ENCODE peak calls at places on chromosomes 1 and 21, in five cellular contexts. One of them, this sample, is unnamed.

GRCh38 chr1:36825226-36825625 is 209.1 kb downstream of the GRIK3 start:
- DNase-seq in fibroblast of lung: no peak
- DNase-seq in H9: no peak
- DNase-seq in PC-3: no peak
- DNase-seq in adipocyte: no peak
- DNase-seq in this sample: no peak

GRCh38 chr1:36989260-36989659 is 45.1 kb downstream of the GRIK3 start:
- DNase-seq in fibroblast of lung: no peak
- DNase-seq in PC-3: no peak
- DNase-seq in H9: no peak
- DNase-seq in adipocyte: no peak
- DNase-seq in this sample: no peak

GRCh38 chr1:209095627-209096595 is 487.6 kb upstream of the CAMK1G start:
- DNase-seq in adipocyte: peak; percentile 37
- DNase-seq in PC-3: peak; percentile 99
- DNase-seq in H9: no peak
- DNase-seq in fibroblast of lung: peak; percentile 59
- DNase-seq in this sample: peak; percentile 72

GRCh38 chr1:15950302-15950701 is 25.6 kb downstream of the ZBTB17 start:
- DNase-seq in PC-3: no peak
- DNase-seq in fibroblast of lung: no peak
- DNase-seq in adipocyte: no peak
- DNase-seq in H9: no peak
- DNase-seq in this sample: no peak

GRCh38 chr1:245673920-245674414 is 519.2 kb downstream of the KIF26B start:
- DNase-seq in fibroblast of lung: peak; percentile 17
- DNase-seq in PC-3: peak; percentile 13
- DNase-seq in H9: no peak
- DNase-seq in adipocyte: peak; percentile 17
- DNase-seq in this sample: no peak

GRCh38 chr1:171017431-171017830 is 73.3 kb upstream of the FMO3 start:
- DNase-seq in H9: no peak
- DNase-seq in fibroblast of lung: no peak
- DNase-seq in PC-3: no peak
- DNase-seq in adipocyte: no peak
- DNase-seq in this sample: no peak

GRCh38 chr1:32775640-32776337 is 41.4 kb downstream of the YARS1 start:
- DNase-seq in H9: no peak
- DNase-seq in fibroblast of lung: no peak
- DNase-seq in PC-3: no peak
- DNase-seq in adipocyte: no peak
- DNase-seq in this sample: no peak

GRCh38 chr1:108816049-108816882 is 40.6 kb downstream of the AKNAD1 start:
- DNase-seq in PC-3: peak; percentile 44
- DNase-seq in H9: peak; percentile 63
- DNase-seq in adipocyte: peak; percentile 94
- DNase-seq in fibroblast of lung: peak; percentile 98
- DNase-seq in this sample: peak; percentile 90

GRCh38 chr1:226958300-226958699 is 18.2 kb downstream of the COQ8A start:
- DNase-seq in fibroblast of lung: no peak
- DNase-seq in H9: no peak
- DNase-seq in adipocyte: no peak
- DNase-seq in PC-3: no peak
- DNase-seq in this sample: no peak

GRCh38 chr1:31013187-31013864 is 52.2 kb downstream of the PUM1 start:
- DNase-seq in H9: no peak
- DNase-seq in adipocyte: no peak
- DNase-seq in PC-3: no peak
- DNase-seq in fibroblast of lung: peak; percentile 39
- DNase-seq in this sample: peak; percentile 63

GRCh38 chr1:106875622-106876021 is 180.9 kb upstream of the PRMT6 start:
- DNase-seq in PC-3: no peak
- DNase-seq in fibroblast of lung: no peak
- DNase-seq in adipocyte: no peak
- DNase-seq in H9: no peak
- DNase-seq in this sample: no peak

GRCh38 chr1:208834346-208835081 is 590.3 kb upstream of the PLXNA2 start:
- DNase-seq in fibroblast of lung: peak; percentile 1
- DNase-seq in adipocyte: peak; percentile 52
- DNase-seq in H9: no peak
- DNase-seq in PC-3: no peak
- DNase-seq in this sample: no peak

GRCh38 chr1:87292684-87293493 is 35.8 kb upstream of the LMO4 start:
- DNase-seq in H9: peak; percentile 50
- DNase-seq in fibroblast of lung: peak; percentile 72
- DNase-seq in adipocyte: peak; percentile 89
- DNase-seq in PC-3: peak; percentile 75
- DNase-seq in this sample: peak; percentile 21

GRCh38 chr1:189983156-189983555 is 494.5 kb downstream of the BRINP3 start:
- DNase-seq in PC-3: no peak
- DNase-seq in H9: no peak
- DNase-seq in fibroblast of lung: no peak
- DNase-seq in adipocyte: no peak
- DNase-seq in this sample: no peak

GRCh38 chr1:1966086-1966740 is 37.4 kb downstream of the CFAP74 start:
- DNase-seq in PC-3: no peak
- DNase-seq in adipocyte: no peak
- DNase-seq in fibroblast of lung: no peak
- DNase-seq in H9: no peak
- DNase-seq in this sample: no peak

GRCh38 chr1:89041055-89041707 is 18.5 kb upstream of the GBP3 start:
- DNase-seq in adipocyte: peak; percentile 34
- DNase-seq in fibroblast of lung: peak; percentile 82
- DNase-seq in PC-3: peak; percentile 90
- DNase-seq in H9: no peak
- DNase-seq in this sample: peak; percentile 79

GRCh38 chr1:70443739-70444138 is 32.7 kb downstream of the CTH start:
- DNase-seq in PC-3: no peak
- DNase-seq in H9: no peak
- DNase-seq in adipocyte: no peak
- DNase-seq in fibroblast of lung: no peak
- DNase-seq in this sample: no peak

GRCh38 chr1:10064416-10065343 is 31.9 kb downstream of the UBE4B start:
- DNase-seq in H9: no peak
- DNase-seq in adipocyte: no peak
- DNase-seq in PC-3: no peak
- DNase-seq in fibroblast of lung: no peak
- DNase-seq in this sample: peak; percentile 50

GRCh38 chr1:160112370-160112769 is 3.2 kb upstream of the ATP1A2 start:
- DNase-seq in PC-3: no peak
- DNase-seq in fibroblast of lung: no peak
- DNase-seq in adipocyte: no peak
- DNase-seq in H9: no peak
- DNase-seq in this sample: no peak

GRCh38 chr1:975896-976683 is 5.8 kb downstream of the PERM1 start:
- DNase-seq in H9: peak; percentile 93
- DNase-seq in PC-3: peak; percentile 80
- DNase-seq in fibroblast of lung: peak; percentile 53
- DNase-seq in adipocyte: peak; percentile 80
- DNase-seq in this sample: peak; percentile 69

GRCh38 chr1:31799196-31799894 is 16.5 kb downstream of the SPOCD1 start:
- DNase-seq in fibroblast of lung: peak; percentile 21
- DNase-seq in PC-3: no peak
- DNase-seq in adipocyte: no peak
- DNase-seq in H9: no peak
- DNase-seq in this sample: no peak

GRCh38 chr1:204438628-204439027 is 27.0 kb upstream of the PPP1R15B start:
- DNase-seq in PC-3: peak; percentile 99
- DNase-seq in H9: no peak
- DNase-seq in fibroblast of lung: peak; percentile 96
- DNase-seq in adipocyte: peak; percentile 97
- DNase-seq in this sample: peak; percentile 99

GRCh38 chr21:20570824-20571232 is 427.4 kb upstream of the NCAM2 start:
- DNase-seq in fibroblast of lung: no peak
- DNase-seq in PC-3: peak; percentile 22
- DNase-seq in H9: peak; percentile 88
- DNase-seq in adipocyte: no peak
- DNase-seq in this sample: no peak

GRCh38 chr1:36523230-36523495 is 40.5 kb upstream of the CSF3R start:
- DNase-seq in adipocyte: no peak
- DNase-seq in H9: no peak
- DNase-seq in PC-3: no peak
- DNase-seq in fibroblast of lung: no peak
- DNase-seq in this sample: no peak

GRCh38 chr1:14930224-14930965 is 223.2 kb upstream of the TMEM51 start:
- DNase-seq in H9: no peak
- DNase-seq in PC-3: no peak
- DNase-seq in adipocyte: no peak
- DNase-seq in fibroblast of lung: no peak
- DNase-seq in this sample: no peak
- H3K9ac ChIP-seq in H9: no peak overlapping the region
- H3K9ac ChIP-seq in PC-3: no peak overlapping the region
- H3K9ac ChIP-seq in adipocyte: no peak overlapping the region
- H3K9ac ChIP-seq in fibroblast of lung: no peak overlapping the region
- H3K9ac ChIP-seq in this sample: no peak overlapping the region

GRCh38 chr1:22598736-22599135 is 35.4 kb downstream of the EPHA8 start:
- DNase-seq in adipocyte: no peak
- DNase-seq in fibroblast of lung: no peak
- DNase-seq in H9: no peak
- DNase-seq in PC-3: no peak
- DNase-seq in this sample: no peak
- H3K9ac ChIP-seq in adipocyte: no peak overlapping the region
- H3K9ac ChIP-seq in fibroblast of lung: no peak overlapping the region
- H3K9ac ChIP-seq in H9: no peak overlapping the region
- H3K9ac ChIP-seq in PC-3: no peak overlapping the region
- H3K9ac ChIP-seq in this sample: no peak overlapping the region

GRCh38 chr21:46649356-46649755 is 13.9 kb downstream of the PRMT2 start:
- DNase-seq in fibroblast of lung: no peak
- DNase-seq in H9: no peak
- DNase-seq in adipocyte: no peak
- DNase-seq in PC-3: no peak
- DNase-seq in this sample: no peak
- H3K9ac ChIP-seq in fibroblast of lung: no peak overlapping the region
- H3K9ac ChIP-seq in H9: no peak overlapping the region
- H3K9ac ChIP-seq in adipocyte: no peak overlapping the region
- H3K9ac ChIP-seq in PC-3: no peak overlapping the region
- H3K9ac ChIP-seq in this sample: no peak overlapping the region

DNA sequence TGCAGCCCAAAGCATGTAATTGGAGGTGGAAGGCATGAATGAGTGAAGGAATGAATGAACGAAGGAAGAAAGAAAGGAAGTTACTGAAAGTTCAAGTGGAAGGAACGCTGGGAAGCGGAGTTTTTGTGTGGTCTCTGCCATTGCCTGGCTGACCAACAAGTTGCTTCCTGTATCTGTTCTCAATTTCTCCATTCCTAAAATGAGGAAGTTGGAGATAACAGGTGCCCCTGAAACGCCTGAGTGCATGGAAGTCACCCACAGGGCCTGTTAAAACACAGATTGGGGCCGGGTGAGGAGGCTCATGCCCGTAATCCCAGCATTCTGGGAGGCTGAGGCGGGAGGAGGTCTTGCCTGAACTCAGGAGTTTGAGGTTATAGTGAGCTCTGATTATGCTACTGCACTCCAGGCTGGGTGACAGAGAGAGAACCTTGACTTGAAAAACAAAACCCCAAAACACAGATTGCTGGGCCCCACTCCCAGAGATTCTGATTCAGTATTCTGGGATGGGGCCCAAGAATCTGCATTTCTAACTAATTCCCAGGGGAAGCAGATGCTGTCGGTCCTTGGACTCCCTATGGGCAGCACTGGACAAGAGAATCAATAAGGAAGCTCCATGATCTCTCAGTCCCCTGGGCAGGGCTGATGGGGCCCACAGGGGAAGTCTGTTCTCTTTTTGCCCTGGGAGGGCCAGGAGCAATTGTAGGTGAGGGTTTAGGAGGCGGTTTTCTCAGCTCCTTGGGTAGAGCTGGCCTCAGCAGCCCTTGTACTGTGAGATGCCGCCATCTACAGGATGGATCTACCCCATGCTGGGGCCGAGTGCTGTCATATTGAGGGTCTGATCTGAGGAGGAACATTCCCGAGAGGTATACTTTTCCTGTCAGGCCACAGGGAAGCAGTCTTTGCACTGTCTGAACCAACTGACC is 3.3 kb upstream of the CNR2 start:
- DNase-seq in PC-3: peak; percentile 84
- DNase-seq in fibroblast of lung: peak; percentile 68
- DNase-seq in H9: peak; percentile 87
- DNase-seq in adipocyte: peak; percentile 74
- DNase-seq in this sample: peak; percentile 70
- H3K9ac ChIP-seq in PC-3: no peak overlapping the region
- H3K9ac ChIP-seq in fibroblast of lung: no peak overlapping the region
- H3K9ac ChIP-seq in H9: no peak overlapping the region
- H3K9ac ChIP-seq in adipocyte: no peak overlapping the region
- H3K9ac ChIP-seq in this sample: no peak overlapping the region

GRCh38 chr1:239913141-239913585 is 178.5 kb upstream of the FMN2 start:
- DNase-seq in fibroblast of lung: no peak
- DNase-seq in PC-3: peak; percentile 62
- DNase-seq in H9: no peak
- DNase-seq in adipocyte: no peak
- DNase-seq in this sample: no peak
- H3K9ac ChIP-seq in fibroblast of lung: no peak overlapping the region
- H3K9ac ChIP-seq in PC-3: no peak overlapping the region
- H3K9ac ChIP-seq in H9: no peak overlapping the region
- H3K9ac ChIP-seq in adipocyte: no peak overlapping the region
- H3K9ac ChIP-seq in this sample: no peak overlapping the region

DNA sequence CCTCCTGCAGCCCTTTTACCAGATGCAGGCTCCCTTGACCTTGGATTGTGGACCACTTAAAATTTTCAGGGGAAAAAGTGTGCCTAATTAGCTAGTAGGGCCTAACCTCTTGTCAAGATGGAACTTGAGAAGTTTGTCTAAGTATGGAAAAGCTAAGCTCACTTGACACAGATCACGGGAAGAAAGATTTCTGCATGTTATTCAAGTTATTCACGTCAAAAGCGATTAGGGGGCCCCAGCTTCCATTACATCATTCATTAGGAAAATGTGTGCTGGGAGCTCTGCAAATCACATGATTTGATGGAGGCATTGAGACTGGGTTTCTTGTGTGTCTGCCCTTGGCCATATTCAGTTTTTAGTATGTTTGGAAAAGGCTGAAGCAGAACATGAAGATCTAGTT is 15.4 kb upstream of the POGZ start:
- DNase-seq in PC-3: no peak
- DNase-seq in fibroblast of lung: no peak
- DNase-seq in H9: no peak
- DNase-seq in adipocyte: no peak
- DNase-seq in this sample: no peak
- H3K9ac ChIP-seq in PC-3: no peak overlapping the region
- H3K9ac ChIP-seq in fibroblast of lung: no peak overlapping the region
- H3K9ac ChIP-seq in H9: no peak overlapping the region
- H3K9ac ChIP-seq in adipocyte: no peak overlapping the region
- H3K9ac ChIP-seq in this sample: no peak overlapping the region

GRCh38 chr1:206836111-206836510 is 29.3 kb upstream of the IL20 start:
- DNase-seq in fibroblast of lung: no peak
- DNase-seq in adipocyte: peak; percentile 16
- DNase-seq in H9: no peak
- DNase-seq in PC-3: no peak
- DNase-seq in this sample: no peak

GRCh38 chr1:206839857-206840256 is 25.6 kb upstream of the IL20 start:
- DNase-seq in adipocyte: peak; percentile 26
- DNase-seq in H9: no peak
- DNase-seq in fibroblast of lung: peak; percentile 55
- DNase-seq in PC-3: no peak
- DNase-seq in this sample: no peak

GRCh38 chr1:206841609-206842323 is 23.7 kb upstream of the IL20 start:
- DNase-seq in PC-3: no peak
- DNase-seq in adipocyte: no peak
- DNase-seq in H9: no peak
- DNase-seq in fibroblast of lung: no peak
- DNase-seq in this sample: no peak

GRCh38 chr1:206842851-206843250 is 22.6 kb upstream of the IL20 start:
- DNase-seq in adipocyte: no peak
- DNase-seq in fibroblast of lung: no peak
- DNase-seq in H9: no peak
- DNase-seq in PC-3: no peak
- DNase-seq in this sample: peak; percentile 23

GRCh38 chr1:206839006-206839560 is 26.3 kb upstream of the IL20 start:
- DNase-seq in adipocyte: no peak
- DNase-seq in H9: no peak
- DNase-seq in fibroblast of lung: no peak
- DNase-seq in PC-3: no peak
- DNase-seq in this sample: no peak
- H3K9ac ChIP-seq in adipocyte: no peak overlapping the region
- H3K9ac ChIP-seq in H9: no peak overlapping the region
- H3K9ac ChIP-seq in fibroblast of lung: no peak overlapping the region
- H3K9ac ChIP-seq in PC-3: no peak overlapping the region
- H3K9ac ChIP-seq in this sample: no peak overlapping the region

This sample was measured in mammary epithelial cell.